ENCODE peak calls at places on chromosomes 5 and 9, in six cellular contexts. Z is fibroblast of villous mesenchyme, M is neural progenitor cell, V is thoracic aorta, J is stomach, X is uterus. W is an unnamed sample.

GRCh38 chr5:1666812-1667588 is 132.6 kb downstream of the MRPL36 start:
- DNase-seq in Z (peak; percentile 5), M (peak; percentile 88), V (no peak), J (peak; percentile 47), X (no peak), W (peak; percentile 92)

GRCh38 chr5:51242453-51242852 is 140.8 kb upstream of the ISL1 start:
- DNase-seq in Z (no peak), M (no peak), V (no peak), J (no peak), X (no peak), W (no peak)

GRCh38 chr9:93620881-93621820 is 44.8 kb downstream of the PHF2 start:
- DNase-seq in Z (no peak), M (no peak), V (no peak), J (peak; percentile 46), X (no peak), W (no peak)

GRCh38 chr9:74498616-74499095 is 1.5 kb downstream of the RORB start:
- DNase-seq in Z (no peak), M (no peak), V (no peak), J (no peak), X (no peak), W (no peak)

GRCh38 chr5:93675458-93676450 is 65.6 kb downstream of the POU5F2 start:
- DNase-seq in Z (peak; percentile 59), M (no peak), V (no peak), J (no peak), X (no peak), W (no peak)

GRCh38 chr9:108855529-108855886 is 278 bp downstream of the ACTL7B start:
- DNase-seq in Z (no peak), M (no peak), V (no peak), J (no peak), X (no peak), W (no peak)

GRCh38 chr9:89872426-89872912 is 267.7 kb downstream of the GADD45G start:
- DNase-seq in Z (no peak), M (no peak), V (no peak), J (peak; percentile 9), X (peak; percentile 10), W (no peak)

GRCh38 chr9:82052081-82052480 is 63.5 kb downstream of the SPATA31D1 start:
- DNase-seq in Z (no peak), M (no peak), V (no peak), J (no peak), X (no peak), W (no peak)

GRCh38 chr9:133558191-133559126 is 24.0 kb downstream of the ADAMTSL2 start:
- DNase-seq in Z (peak; percentile 76), M (peak; percentile 52), V (peak; percentile 31), J (no peak), X (no peak), W (no peak)

GRCh38 chr5:173782671-173783101 is 105.5 kb upstream of the CPEB4 start:
- DNase-seq in Z (peak; percentile 29), M (no peak), V (no peak), J (no peak), X (no peak), W (no peak)

GRCh38 chr5:107717816-107718215 is 47.1 kb upstream of the EFNA5 start:
- DNase-seq in Z (no peak), M (no peak), V (no peak), J (no peak), X (no peak), W (no peak)

DNA sequence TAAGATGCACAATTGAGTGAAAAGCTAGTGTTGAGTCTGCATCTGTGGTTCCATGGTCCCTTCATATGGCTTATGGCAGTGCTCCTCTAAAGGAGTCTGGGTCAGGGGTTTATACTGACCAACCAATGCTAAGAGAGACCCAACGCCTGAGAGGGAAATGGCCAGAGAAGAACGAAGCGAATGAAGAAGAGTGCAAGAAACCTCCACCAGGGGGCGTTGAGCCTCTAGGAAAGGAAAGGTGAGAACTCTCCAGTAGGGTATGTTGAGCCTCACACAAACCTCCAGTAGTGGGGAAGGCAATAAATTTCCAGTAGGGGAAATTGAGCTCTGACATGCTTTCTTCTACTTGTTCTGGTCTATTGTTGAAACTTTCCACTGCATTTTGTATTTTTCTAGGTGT is 470.6 kb downstream of the PRDM9 start:
- DNase-seq in Z (no peak), M (peak; percentile 83), V (no peak), J (no peak), X (no peak), W (no peak)
- TF ChIP-seq CTCF in Z (peak; percentile 13), M (peak; percentile 79), V (no peak), J (no peak), X (no peak), W (peak; percentile 38)

GRCh38 chr9:19122490-19123042 is 4.7 kb downstream of the PLIN2 start:
- DNase-seq in Z (no peak), M (no peak), V (no peak), J (no peak), X (no peak), W (no peak)
- TF ChIP-seq CTCF in Z (peak; percentile 25), M (no peak), V (no peak), J (no peak), X (no peak), W (no peak)

DNA sequence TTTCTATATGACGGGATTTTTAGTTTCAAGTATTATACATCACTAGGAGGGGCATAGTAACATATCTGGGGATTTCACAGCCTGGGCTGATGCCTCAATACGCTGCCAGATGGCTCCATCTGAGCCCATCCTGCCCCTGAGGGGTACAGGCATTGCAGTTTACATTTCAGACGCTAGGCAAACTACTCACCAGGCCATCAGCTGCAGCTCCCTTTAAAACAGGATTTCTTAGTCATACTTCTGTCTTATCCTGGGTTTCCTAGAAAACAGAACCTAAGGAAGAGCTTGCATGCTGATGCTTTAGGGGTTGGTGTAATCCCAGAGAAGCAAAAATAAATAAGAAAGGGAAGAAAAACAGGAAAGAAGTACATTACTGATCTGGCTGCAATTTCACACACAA is 372.8 kb upstream of the PIK3R1 start:
- DNase-seq in Z (peak; percentile 2), M (peak; percentile 27), V (no peak), J (no peak), X (no peak), W (no peak)
- TF ChIP-seq CTCF in Z (peak; percentile 29), M (peak; percentile 35), V (no peak), J (no peak), X (no peak), W (peak; percentile 21)

DNA sequence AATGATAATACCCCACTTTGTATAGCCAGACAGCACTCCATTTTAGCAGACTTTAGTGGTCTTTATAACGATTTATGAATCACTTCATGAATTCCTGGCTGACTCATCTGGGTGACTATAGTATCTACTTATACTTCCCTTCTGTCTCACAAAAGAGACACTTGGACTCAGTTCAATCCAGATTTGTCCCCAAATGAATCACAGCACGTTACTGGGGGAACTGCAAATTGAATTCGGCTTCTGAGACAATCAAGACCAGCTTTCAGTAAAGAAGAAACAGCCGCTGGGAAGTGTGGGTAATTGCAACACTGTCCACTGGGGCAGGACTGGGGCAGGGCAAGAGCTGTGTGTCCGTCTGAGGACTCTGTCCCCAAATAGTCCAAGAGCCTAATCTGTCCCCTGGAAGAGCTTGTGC is 337.3 kb upstream of the RFX3 start:
- DNase-seq in Z (peak; percentile 64), M (no peak), V (no peak), J (no peak), X (peak; percentile 22), W (no peak)
- TF ChIP-seq CTCF in Z (peak; percentile 25), M (no peak), V (peak; percentile 13), J (no peak), X (no peak), W (no peak)

DNA sequence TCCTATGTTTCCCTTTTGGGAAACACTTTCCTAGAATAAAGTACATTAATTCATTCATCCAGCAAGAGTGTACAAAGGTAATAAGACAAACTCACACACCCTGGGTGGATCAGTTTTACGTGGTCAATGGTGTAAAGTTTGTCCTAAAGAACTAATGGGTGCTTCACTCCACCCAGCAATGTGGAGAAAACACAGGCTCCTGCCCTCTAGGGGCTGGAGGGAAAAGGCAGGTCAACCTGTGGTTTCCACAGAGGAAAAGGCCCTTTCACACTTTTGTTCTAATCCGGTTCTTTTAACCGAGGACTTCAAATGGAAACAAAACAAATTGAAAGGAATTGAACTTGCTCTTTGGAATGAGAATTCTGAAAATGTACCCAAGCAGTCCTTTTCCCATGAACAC is 80.9 kb upstream of the SPOCK1 start:
- DNase-seq in Z (no peak), M (peak; percentile 21), V (no peak), J (no peak), X (no peak), W (no peak)
- TF ChIP-seq CTCF in Z (peak; percentile 34), M (peak; percentile 50), V (no peak), J (no peak), X (no peak), W (peak; percentile 52)

DNA sequence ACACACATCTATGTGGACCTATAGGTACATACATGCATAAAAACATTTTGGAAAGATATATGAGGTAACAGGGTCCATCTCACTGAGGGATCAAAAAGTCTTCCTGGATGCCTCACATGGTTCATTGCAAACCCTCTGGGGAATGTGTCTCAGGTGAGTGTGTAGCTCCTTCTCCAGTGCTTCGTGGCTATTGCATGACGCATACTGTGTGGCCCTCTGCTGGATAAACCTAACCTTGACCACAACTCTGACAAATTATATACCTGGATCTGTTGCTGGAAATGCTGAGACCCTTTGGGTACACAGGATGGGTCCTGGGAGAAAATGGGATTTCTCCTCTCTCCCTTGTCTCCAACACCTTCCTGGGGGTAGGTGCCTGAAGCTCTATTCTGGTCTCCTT is 91.9 kb downstream of the JAKMIP2 start:
- DNase-seq in Z (no peak), M (no peak), V (no peak), J (peak; percentile 30), X (no peak), W (no peak)
- TF ChIP-seq CTCF in Z (peak; percentile 6), M (no peak), V (no peak), J (no peak), X (no peak), W (peak; percentile 48)